ENCODE peak calls at places on chromosomes 12 and 14, in four cellular contexts. T is fibroblast of lung, J is pancreas, V is thyroid gland. F is an unnamed sample. For H3K4me1, the result is how much of the 10 kb centered on the place peaks cover.

GRCh38 chr12:9933966-9934365 is 1.8 kb upstream of the CLEC2A start:
- DNase-seq in T (peak), J (no peak), V (no peak), F (no peak)

GRCh38 chr12:88493651-88494050 is 86.6 kb downstream of the KITLG start:
- DNase-seq in T (peak), J (no peak), V (no peak), F (no peak)

GRCh38 chr12:86662464-86662863 is 406.3 kb upstream of the MGAT4C start:
- DNase-seq in T (no peak), J (no peak), V (no peak), F (no peak)

GRCh38 chr14:71244341-71244740 is 337.1 kb downstream of the PCNX1 start:
- DNase-seq in T (no peak), J (no peak), V (no peak), F (no peak)

GRCh38 chr12:104957388-104958008 is 592 bp downstream of the SLC41A2 start:
- DNase-seq in T (no peak), J (no peak), V (no peak), F (peak)

GRCh38 chr12:66467932-66468331 is 165.6 kb downstream of the HELB start:
- DNase-seq in T (no peak), J (no peak), V (no peak), F (no peak)

GRCh38 chr14:99413972-99414371 is 66.7 kb downstream of the SETD3 start:
- DNase-seq in T (no peak), J (no peak), V (no peak), F (no peak)

GRCh38 chr14:95545769-95546168 is 10.9 kb downstream of the GLRX5 start:
- DNase-seq in T (peak), J (no peak), V (no peak), F (no peak)

GRCh38 chr12:53193953-53194716 is 12.9 kb downstream of the ITGB7 start:
- DNase-seq in T (no peak), J (no peak), V (no peak), F (no peak)

GRCh38 chr12:5964913-5965900 is 20.1 kb upstream of the ANO2 start:
- DNase-seq in T (no peak), J (no peak), V (no peak), F (no peak)

GRCh38 chr12:132478845-132479244 is 11.1 kb upstream of the FBRSL1 start:
- DNase-seq in T (no peak), J (no peak), V (no peak), F (no peak)

GRCh38 chr14:28626780-28627179 is 139.8 kb upstream of the FOXG1 start:
- DNase-seq in T (no peak), J (no peak), V (no peak), F (no peak)

GRCh38 chr12:64256166-64256800 is 34.2 kb upstream of the KICS2 start:
- DNase-seq in T (peak), J (no peak), V (no peak), F (no peak)

GRCh38 chr14:100540141-100540925 is 46.9 kb downstream of the BEGAIN start:
- DNase-seq in T (no peak), J (peak), V (no peak), F (no peak)

GRCh38 chr12:76755829-76756379 is 8.0 kb upstream of the ZDHHC17 start:
- DNase-seq in T (no peak), J (no peak), V (no peak), F (no peak)

GRCh38 chr12:88361493-88361892 is 218.8 kb downstream of the KITLG start:
- DNase-seq in T (no peak), J (no peak), V (no peak), F (no peak)

GRCh38 chr12:51811203-51811805 is 37.2 kb downstream of the FIGNL2 start:
- DNase-seq in T (no peak), J (peak), V (peak), F (no peak)

DNA sequence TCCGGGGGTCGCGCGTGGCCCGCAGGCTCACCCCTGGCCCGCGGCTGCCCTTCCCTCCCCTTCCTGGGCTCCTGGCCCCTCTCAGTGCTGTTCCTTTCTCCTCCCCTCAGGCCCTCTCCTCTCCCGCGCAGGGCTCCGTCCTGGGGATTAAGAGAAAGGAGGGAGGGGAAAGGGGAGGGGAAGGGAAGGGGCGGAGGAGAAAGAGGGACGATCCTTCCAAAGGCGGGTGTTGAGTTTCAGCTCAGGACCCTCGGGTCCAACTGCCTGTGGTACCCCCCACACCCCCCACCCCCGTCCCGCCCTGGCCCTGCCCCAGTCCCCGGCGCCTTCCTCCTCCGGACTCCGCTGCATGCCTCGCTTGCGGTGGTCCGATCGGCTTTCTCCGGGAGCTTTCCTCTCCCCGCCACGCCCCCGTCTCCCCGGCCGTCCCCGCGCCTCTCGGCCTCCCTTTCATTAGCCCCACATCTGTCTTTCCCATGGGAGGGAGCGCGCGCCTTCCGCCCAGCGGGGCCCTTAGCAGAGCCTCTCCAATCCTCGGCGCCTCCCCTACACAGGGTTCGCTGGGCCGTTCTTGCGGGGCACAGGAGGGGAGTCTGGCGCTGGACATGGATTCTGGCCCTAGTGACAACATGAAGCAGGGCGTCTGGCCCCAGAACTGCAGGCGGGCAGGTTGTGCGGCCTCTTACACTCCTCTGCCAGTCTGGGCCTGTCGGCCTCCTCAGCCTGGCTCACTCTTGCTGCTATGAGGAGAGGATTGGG is 1.4 kb upstream of the EFS start:
- DNase-seq in T (peak), J (no peak), V (peak), F (peak)
- TF ChIP-seq CTCF in T (no peak), J (no peak), V (no peak), F (no peak)

GRCh38 chr12:113101751-113102150 is 33.8 kb downstream of the RASAL1 start:
- DNase-seq in T (no peak), J (no peak), V (no peak), F (no peak)
- H3K4me1 ChIP-seq in T (under half), J (under half), V (under half), F (under half)

GRCh38 chr12:26106347-26106746 is 18.5 kb downstream of the BHLHE41 start:
- DNase-seq in T (no peak), J (no peak), V (no peak), F (no peak)
- H3K27ac ChIP-seq in T (no peak), J (no peak), V (no peak), F (no peak)

DNA sequence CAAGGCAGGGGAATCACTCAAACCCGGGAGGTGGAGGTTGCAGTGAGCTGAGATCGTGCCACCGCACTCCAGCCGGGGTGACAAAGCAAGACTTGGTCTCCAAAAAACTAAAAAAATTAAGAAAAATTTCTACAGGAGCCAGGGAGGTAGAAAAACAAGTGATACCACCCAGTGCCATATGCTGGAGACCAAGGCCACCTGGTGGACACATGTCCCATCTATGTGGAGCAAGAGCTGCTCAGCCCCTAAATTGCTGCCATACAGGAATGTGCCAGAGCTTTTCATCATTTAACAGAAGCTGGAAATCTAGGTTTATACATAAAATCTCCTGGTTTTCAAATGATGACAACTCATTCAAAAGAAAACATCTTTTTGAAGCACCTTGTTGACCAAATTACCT is 61.4 kb upstream of the ELK3 start:
- DNase-seq in T (no peak), J (no peak), V (no peak), F (no peak)
- TF ChIP-seq CTCF in T (no peak), J (no peak), V (no peak), F (peak)

GRCh38 chr14:61387076-61387475 is 65.7 kb downstream of the PRKCH start:
- DNase-seq in T (no peak), J (no peak), V (no peak), F (no peak)
- H3K4me1 ChIP-seq in T (under half), J (under half), V (under half), F (under half)

DNA sequence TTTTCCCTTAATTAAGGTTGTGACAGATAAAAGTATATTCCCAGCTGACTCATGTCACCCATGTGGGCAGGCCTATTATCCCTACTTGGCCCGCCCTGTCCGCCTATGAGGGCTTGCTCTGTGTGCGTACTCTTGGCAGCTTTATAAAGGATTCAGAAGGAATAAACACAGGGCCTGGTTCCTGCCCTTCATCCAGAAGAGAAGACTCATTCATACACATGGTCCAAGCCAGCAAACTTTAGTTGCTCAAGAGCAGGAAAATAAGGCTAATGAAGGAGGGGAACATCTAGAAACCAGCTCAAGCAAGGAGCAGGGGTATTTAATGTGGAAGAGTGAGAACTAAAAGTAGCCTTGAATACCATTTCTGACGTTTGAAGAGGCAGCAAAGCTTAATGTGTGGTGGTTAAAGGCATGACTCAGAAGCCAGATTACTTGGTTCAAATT is 141.9 kb downstream of the CRADD start:
- DNase-seq in T (peak), J (no peak), V (no peak), F (peak)
- H3K27ac ChIP-seq in T (peak), J (no peak), V (peak), F (peak)

GRCh38 chr12:69633061-69633460 is 22.4 kb upstream of the LRRC10 start:
- DNase-seq in T (no peak), J (no peak), V (no peak), F (no peak)

GRCh38 chr12:69630191-69630590 is 19.5 kb upstream of the LRRC10 start:
- DNase-seq in T (no peak), J (no peak), V (no peak), F (no peak)
- TF ChIP-seq CTCF in T (peak), J (no peak), V (no peak), F (no peak)

F was measured in adrenal gland.